ENCODE peak calls at places on chromosomes 4 and X, in four cellular contexts. S, F, Q and B are unnamed samples.

GRCh38 chr4:102754044-102754443 is 6.7 kb downstream of the MANBA start:
- DNase-seq in S (no peak), F (no peak), Q (no peak), B (no peak)

GRCh38 chr4:8182858-8183725 is 16.0 kb upstream of the SH3TC1 start:
- DNase-seq in S (no peak), F (peak; percentile 95), Q (peak; percentile 84), B (peak; percentile 78)

GRCh38 chr4:21915761-21916160 is 32.8 kb downstream of the KCNIP4 start:
- DNase-seq in S (no peak), F (no peak), Q (no peak), B (no peak)

GRCh38 chr4:150297861-150298474 is 219.7 kb downstream of the DCLK2 start:
- DNase-seq in S (peak; percentile 36), F (peak; percentile 80), Q (peak; percentile 79), B (no peak)

GRCh38 chr4:34486964-34487363 is 1757.3 kb downstream of the ARAP2 start:
- DNase-seq in S (no peak), F (no peak), Q (no peak), B (no peak)

GRCh38 chrX:130725519-130725918 is 177.5 kb downstream of the ENOX2 start:
- DNase-seq in S (no peak), F (peak; percentile 6), Q (no peak), B (no peak)

GRCh38 chr4:92501456-92501855 is 197.7 kb downstream of the GRID2 start:
- DNase-seq in S (no peak), F (no peak), Q (no peak), B (no peak)

GRCh38 chrX:138745215-138745614 is 33.7 kb upstream of the FGF13 start:
- DNase-seq in S (peak; percentile 11), F (peak; percentile 62), Q (peak; percentile 45), B (no peak)

GRCh38 chr4:538542-539142 is 37.5 kb downstream of the TMEM271 start:
- DNase-seq in S (no peak), F (no peak), Q (no peak), B (no peak)

GRCh38 chr4:120633810-120634209 is 288.7 kb downstream of the PRDM5 start:
- DNase-seq in S (no peak), F (peak; percentile 25), Q (no peak), B (peak; percentile 16)

GRCh38 chrX:129737921-129738320 is 858 bp upstream of the XPNPEP2 start:
- DNase-seq in S (no peak), F (peak; percentile 80), Q (peak; percentile 26), B (no peak)

GRCh38 chr4:183541081-183542045 is 36.5 kb downstream of the ING2 start:
- DNase-seq in S (no peak), F (peak; percentile 16), Q (peak; percentile 6), B (no peak)

GRCh38 chrX:13009256-13009655 is 34.3 kb downstream of the TMSB4X start:
- DNase-seq in S (no peak), F (no peak), Q (no peak), B (no peak)

GRCh38 chr4:185307136-185307950 is 88.4 kb downstream of the LRP2BP start:
- DNase-seq in S (no peak), F (no peak), Q (no peak), B (no peak)

GRCh38 chr4:183353557-183353956 is 31.3 kb upstream of the CLDN24 start:
- DNase-seq in S (no peak), F (no peak), Q (no peak), B (no peak)

GRCh38 chr4:11814758-11815157 is 386.1 kb upstream of the HS3ST1 start:
- DNase-seq in S (no peak), F (peak; percentile 10), Q (no peak), B (no peak)

GRCh38 chr4:29423836-29424721 is 1296.1 kb upstream of the PCDH7 start:
- DNase-seq in S (no peak), F (peak; percentile 89), Q (peak; percentile 87), B (peak; percentile 46)

GRCh38 chr4:4558881-4559280 is 17.0 kb upstream of the STX18 start:
- DNase-seq in S (no peak), F (no peak), Q (no peak), B (no peak)

GRCh38 chr4:4559596-4559995 is 17.7 kb upstream of the STX18 start:
- DNase-seq in S (no peak), F (no peak), Q (no peak), B (no peak)

GRCh38 chr4:4554234-4554633 is 12.4 kb upstream of the STX18 start:
- DNase-seq in S (no peak), F (no peak), Q (peak; percentile 61), B (no peak)

GRCh38 chr4:4560136-4560535 is 18.3 kb upstream of the STX18 start:
- DNase-seq in S (no peak), F (no peak), Q (peak; percentile 43), B (no peak)

DNA sequence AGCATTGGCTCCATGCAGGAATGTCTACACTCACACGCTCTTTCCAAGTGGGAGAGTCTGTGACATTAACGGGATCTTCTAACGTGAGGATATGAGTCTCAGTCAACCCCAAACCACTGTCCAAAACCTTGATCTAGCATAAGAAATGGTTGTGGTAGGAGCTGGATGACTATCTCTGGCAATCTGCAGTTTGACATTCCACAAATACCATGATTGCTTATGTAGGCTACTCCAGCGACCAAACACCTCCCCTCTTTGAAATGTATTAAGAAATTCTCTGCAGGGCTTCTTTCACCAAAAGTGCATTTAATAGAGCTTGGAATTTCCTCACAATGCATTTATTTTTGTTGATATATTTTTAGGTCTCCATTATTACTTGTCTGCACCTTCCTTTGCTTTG is 14.1 kb upstream of the STX18 start:
- DNase-seq in S (no peak), F (peak; percentile 70), Q (peak; percentile 87), B (peak; percentile 90)
- H3K4me3 ChIP-seq in S (no peak overlapping the region), F (no peak overlapping the region), Q (no peak overlapping the region), B (no peak overlapping the region)

GRCh38 chrX:26651755-26652154 is 435.8 kb downstream of the MAGEB5 start:
- DNase-seq in S (no peak), F (no peak), Q (no peak), B (no peak)

GRCh38 chrX:26653050-26653449 is 437.1 kb downstream of the MAGEB5 start:
- DNase-seq in S (no peak), F (peak; percentile 5), Q (no peak), B (no peak)

DNA sequence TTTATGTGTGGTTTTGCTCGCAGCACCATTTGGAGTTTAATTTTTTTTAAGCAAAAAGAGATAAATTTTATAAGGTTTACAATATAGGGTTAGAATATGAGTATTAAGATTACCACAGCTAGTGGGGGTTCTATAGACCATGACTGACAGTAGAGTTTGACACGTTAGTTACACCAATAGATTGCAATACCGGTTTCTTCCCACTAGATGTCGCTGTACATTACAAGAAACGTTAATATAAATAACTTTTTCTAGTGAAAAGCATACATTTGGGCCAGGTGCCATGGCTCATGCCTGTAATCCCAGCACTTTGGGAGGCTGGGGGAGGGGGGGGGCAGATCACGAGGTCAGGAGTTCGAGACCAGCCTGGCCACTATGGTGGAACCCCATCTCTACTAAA is 433.6 kb downstream of the MAGEB5 start:
- DNase-seq in S (no peak), F (peak; percentile 22), Q (peak; percentile 7), B (no peak)
- H3K4me3 ChIP-seq in S (no peak overlapping the region), F (no peak overlapping the region), Q (no peak overlapping the region), B (no peak overlapping the region)

GRCh38 chr4:2794707-2795557 is 2.0 kb downstream of the SH3BP2 start:
- DNase-seq in S (no peak), F (peak; percentile 73), Q (peak; percentile 75), B (no peak)
- H3K4me3 ChIP-seq in S (no peak overlapping the region), F (no peak overlapping the region), Q (peak overlapping the region; percentile 69), B (peak overlapping the region; percentile 75)

GRCh38 chrX:107935200-107935599 is 47.0 kb downstream of the TEX13B start:
- DNase-seq in S (no peak), F (peak; percentile 79), Q (peak; percentile 5), B (no peak)
- H3K4me3 ChIP-seq in S (no peak overlapping the region), F (peak overlapping the region; percentile 45), Q (peak overlapping the region; percentile 35), B (peak overlapping the region; percentile 45)

GRCh38 chr4:2059726-2060577 is 825 bp downstream of the NAT8L start:
- DNase-seq in S (no peak), F (peak; percentile 5), Q (no peak), B (no peak)
- H3K4me3 ChIP-seq in S (no peak overlapping the region), F (no peak overlapping the region), Q (no peak overlapping the region), B (no peak overlapping the region)

DNA sequence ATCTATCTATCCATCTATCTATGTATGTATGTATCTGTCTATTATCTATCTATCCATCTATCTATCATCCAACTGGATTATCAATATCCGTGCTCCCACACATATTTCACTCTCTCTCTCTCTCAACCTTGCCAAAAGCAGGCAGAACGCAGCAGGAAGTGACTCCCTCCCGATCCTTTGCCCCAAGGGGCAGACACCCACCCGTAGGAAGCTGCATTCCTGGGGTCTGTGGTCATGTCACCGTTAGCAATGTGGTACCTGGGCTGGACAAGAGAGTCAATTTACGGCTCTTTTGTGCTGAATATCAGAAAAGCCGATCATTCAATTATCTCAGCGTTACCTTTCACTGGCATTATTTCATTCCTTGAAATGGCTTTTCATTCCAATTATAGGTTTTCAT is 119.6 kb upstream of the PPP2R3B start:
- DNase-seq in S (no peak), F (no peak), Q (no peak), B (no peak)
- H3K4me3 ChIP-seq in S (no peak overlapping the region), F (no peak overlapping the region), Q (no peak overlapping the region), B (no peak overlapping the region)

DNA sequence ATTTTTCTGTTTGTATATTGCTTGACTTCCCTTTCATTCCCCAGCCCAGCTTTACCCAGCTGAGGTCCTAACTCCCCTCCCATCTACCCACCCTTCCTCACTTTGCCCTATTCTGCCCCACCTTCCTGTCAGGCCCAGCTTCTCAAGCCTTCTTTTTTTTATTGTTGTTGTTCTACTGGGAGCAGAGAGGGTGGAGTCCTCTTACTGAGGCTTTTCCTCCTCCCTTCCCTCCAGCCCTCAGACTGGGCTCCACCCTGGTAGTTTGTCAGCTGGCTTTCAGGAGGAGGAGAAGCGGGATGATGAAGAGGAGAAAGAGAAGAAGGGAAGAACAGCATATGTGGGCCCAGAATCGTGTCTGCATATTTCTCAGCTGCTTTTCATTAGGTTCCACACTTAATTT is 3.2 kb upstream of the KLF8 start:
- DNase-seq in S (no peak), F (peak; percentile 4), Q (no peak), B (no peak)
- H3K4me3 ChIP-seq in S (no peak overlapping the region), F (no peak overlapping the region), Q (no peak overlapping the region), B (no peak overlapping the region)